ENCODE peak calls at places on chromosomes 6 and 20, in seven cellular contexts. C, U, S, R, N, Q and M are unnamed samples. For H3K4me1, the result is how much of the 10 kb centered on the place peaks cover.

GRCh38 chr6:134437376-134437775 is 119.5 kb upstream of the SGK1 start:
- DNase-seq in C (no peak), U (no peak), S (no peak), R (peak), N (no peak), Q (no peak), M (no peak)

GRCh38 chr6:169689247-169689646 is 12.6 kb downstream of the WDR27 start:
- DNase-seq in C (no peak), U (no peak), S (no peak), R (no peak), N (no peak), Q (no peak), M (no peak)

GRCh38 chr6:149922642-149923326 is at the start of gene RAET1G:
- DNase-seq in C (peak), U (peak), S (peak), R (peak), N (peak), Q (peak), M (peak)

GRCh38 chr20:10731190-10731955 is 57.6 kb upstream of the JAG1 start:
- DNase-seq in C (no peak), U (no peak), S (no peak), R (no peak), N (no peak), Q (no peak), M (no peak)

GRCh38 chr6:136628996-136629395 is 78.8 kb upstream of the MAP7 start:
- DNase-seq in C (no peak), U (no peak), S (no peak), R (no peak), N (no peak), Q (no peak), M (no peak)

GRCh38 chr6:2900221-2900807 is 2.8 kb downstream of the SERPINB9 start:
- DNase-seq in C (no peak), U (no peak), S (no peak), R (no peak), N (no peak), Q (no peak), M (no peak)

GRCh38 chr20:50029697-50030428 is 47.1 kb downstream of the SNAI1 start:
- DNase-seq in C (no peak), U (no peak), S (peak), R (peak), N (no peak), Q (peak), M (no peak)

GRCh38 chr6:50128420-50129005 is 78.8 kb upstream of the DEFB112 start:
- DNase-seq in C (no peak), U (no peak), S (no peak), R (no peak), N (no peak), Q (peak), M (no peak)

GRCh38 chr6:34573567-34574183 is 17.5 kb upstream of the SPDEF start:
- DNase-seq in C (no peak), U (no peak), S (no peak), R (peak), N (no peak), Q (no peak), M (no peak)

GRCh38 chr6:17431581-17431980 is 38.2 kb downstream of the CAP2 start:
- DNase-seq in C (no peak), U (no peak), S (no peak), R (no peak), N (no peak), Q (peak), M (no peak)

GRCh38 chr20:43761396-43762340 is 34.9 kb upstream of the GTSF1L start:
- DNase-seq in C (no peak), U (no peak), S (no peak), R (no peak), N (no peak), Q (no peak), M (no peak)

GRCh38 chr20:46118481-46119020 is 437 bp downstream of the CD40 start:
- DNase-seq in C (no peak), U (no peak), S (peak), R (peak), N (no peak), Q (no peak), M (peak)

GRCh38 chr20:53751394-53752368 is 158.0 kb upstream of the ZNF217 start:
- DNase-seq in C (no peak), U (peak), S (no peak), R (peak), N (no peak), Q (no peak), M (no peak)

GRCh38 chr20:53753880-53754459 is 160.3 kb upstream of the ZNF217 start:
- DNase-seq in C (no peak), U (no peak), S (no peak), R (no peak), N (no peak), Q (peak), M (no peak)

GRCh38 chr20:53750827-53751393 is 157.3 kb upstream of the ZNF217 start:
- DNase-seq in C (peak), U (no peak), S (peak), R (peak), N (no peak), Q (no peak), M (no peak)

GRCh38 chr20:53752583-53752970 is 158.9 kb upstream of the ZNF217 start:
- DNase-seq in C (no peak), U (peak), S (no peak), R (no peak), N (no peak), Q (no peak), M (no peak)

GRCh38 chr20:53752971-53753879 is 159.6 kb upstream of the ZNF217 start:
- DNase-seq in C (no peak), U (peak), S (no peak), R (no peak), N (no peak), Q (no peak), M (no peak)
- TF ChIP-seq POLR2AphosphoS5 in C (no peak), U (peak), S (no peak), R (no peak), N (peak), Q (no peak), M (no peak)

GRCh38 chr6:155980680-155981079 is 525.0 kb upstream of the NOX3 start:
- DNase-seq in C (no peak), U (no peak), S (no peak), R (no peak), N (no peak), Q (no peak), M (no peak)

GRCh38 chr6:155980014-155980413 is 524.4 kb upstream of the NOX3 start:
- DNase-seq in C (no peak), U (no peak), S (no peak), R (no peak), N (no peak), Q (no peak), M (no peak)

GRCh38 chr6:155985660-155986138 is 530.1 kb upstream of the NOX3 start:
- DNase-seq in C (no peak), U (no peak), S (no peak), R (no peak), N (no peak), Q (no peak), M (no peak)
- H3K4me1 ChIP-seq in C (under half), U (under half), S (under half), R (under half), N (under half), Q (under half), M (under half)

GRCh38 chr20:42530855-42531674 is 658.6 kb downstream of the PTPRT start:
- DNase-seq in C (no peak), U (peak), S (no peak), R (no peak), N (no peak), Q (peak), M (no peak)
- TF ChIP-seq CTCF in C (peak), U (peak), S (no peak), R (peak), N (no peak), Q (peak), M (peak)

GRCh38 chr6:31813463-31813849 is 1.6 kb downstream of the HSPA1L start:
- DNase-seq in C (no peak), U (no peak), S (no peak), R (no peak), N (no peak), Q (no peak), M (no peak)

GRCh38 chr6:31815025-31815838 is at the start of the genes HSPA1A and HSPA1L:
- DNase-seq in C (peak), U (peak), S (peak), R (peak), N (no peak), Q (peak), M (peak)

GRCh38 chr6:31820051-31820389 is 4.7 kb downstream of the HSPA1A start:
- DNase-seq in C (no peak), U (no peak), S (no peak), R (peak), N (no peak), Q (peak), M (no peak)

GRCh38 chr6:31811645-31812044 is 3.4 kb downstream of the HSPA1L start:
- DNase-seq in C (no peak), U (no peak), S (no peak), R (no peak), N (no peak), Q (no peak), M (no peak)

DNA sequence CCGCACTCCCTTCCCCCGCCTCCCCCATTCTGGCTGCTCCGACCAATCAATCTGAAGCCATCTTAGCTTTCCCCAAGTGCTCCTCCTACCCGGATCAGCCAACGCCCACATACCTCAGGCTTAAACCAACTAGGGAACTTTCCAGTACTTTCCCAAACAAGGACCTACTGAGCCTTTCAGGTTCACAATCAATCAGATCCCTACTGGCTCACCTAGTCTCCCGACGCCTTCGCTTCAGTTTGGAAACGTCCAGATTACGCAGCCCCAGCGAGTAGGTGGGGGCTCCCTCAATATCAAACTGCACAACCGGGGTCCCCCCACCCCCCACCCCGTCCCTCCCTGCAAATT is 432 bp downstream of the HSPA1L start:
- DNase-seq in C (peak), U (peak), S (peak), R (peak), N (peak), Q (peak), M (peak)
- TF ChIP-seq POLR2AphosphoS5 in C (peak), U (peak), S (peak), R (peak), N (peak), Q (peak), M (no peak)

GRCh38 chr6:37779902-37780628 is 39.5 kb upstream of the ZFAND3 start:
- DNase-seq in C (no peak), U (no peak), S (no peak), R (no peak), N (no peak), Q (no peak), M (no peak)
- H3K4me1 ChIP-seq in C (under half), U (under half), S (under half), R (under half), N (under half), Q (under half), M (under half)

DNA sequence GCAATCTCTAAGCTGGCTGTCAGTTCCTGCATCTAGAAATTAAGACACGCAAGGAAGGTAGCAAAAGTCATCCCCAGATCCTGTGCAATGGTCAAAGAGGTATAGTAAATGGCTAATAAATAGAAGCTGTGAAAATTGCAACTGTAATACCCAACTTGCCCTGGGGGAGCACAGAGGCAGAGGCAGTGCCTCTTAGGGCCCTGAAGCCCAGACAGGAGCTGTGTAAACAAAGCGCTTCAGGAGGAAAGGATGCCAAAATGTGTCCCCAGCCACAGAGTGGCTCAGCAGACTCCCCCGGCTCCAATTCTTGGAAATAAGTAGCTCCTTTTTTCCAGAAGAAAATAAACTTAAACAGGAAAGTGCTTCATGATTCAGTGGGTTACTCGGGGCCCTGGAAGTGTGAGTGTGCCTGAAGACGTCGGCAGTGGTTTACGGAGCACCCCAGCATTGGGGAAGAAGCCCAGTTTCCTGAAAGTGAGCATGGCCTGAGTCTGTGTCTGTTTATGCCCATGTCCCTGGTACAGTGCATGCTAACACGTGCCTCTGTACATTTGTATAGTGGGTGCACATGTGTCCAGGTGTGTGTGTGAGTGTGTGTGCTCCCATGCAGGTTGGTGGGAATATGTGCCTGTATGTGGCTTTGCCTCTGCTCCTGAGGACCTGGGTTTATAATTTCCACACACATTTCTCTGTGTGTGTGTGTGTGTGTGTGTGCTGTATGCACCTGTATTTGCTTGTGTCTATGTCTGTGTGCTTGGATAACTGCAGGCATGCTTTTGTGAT is 246.7 kb downstream of the MAFB start:
- DNase-seq in C (no peak), U (no peak), S (no peak), R (no peak), N (no peak), Q (no peak), M (no peak)
- TF ChIP-seq CTCF in C (no peak), U (no peak), S (no peak), R (no peak), N (no peak), Q (no peak), M (no peak)

DNA sequence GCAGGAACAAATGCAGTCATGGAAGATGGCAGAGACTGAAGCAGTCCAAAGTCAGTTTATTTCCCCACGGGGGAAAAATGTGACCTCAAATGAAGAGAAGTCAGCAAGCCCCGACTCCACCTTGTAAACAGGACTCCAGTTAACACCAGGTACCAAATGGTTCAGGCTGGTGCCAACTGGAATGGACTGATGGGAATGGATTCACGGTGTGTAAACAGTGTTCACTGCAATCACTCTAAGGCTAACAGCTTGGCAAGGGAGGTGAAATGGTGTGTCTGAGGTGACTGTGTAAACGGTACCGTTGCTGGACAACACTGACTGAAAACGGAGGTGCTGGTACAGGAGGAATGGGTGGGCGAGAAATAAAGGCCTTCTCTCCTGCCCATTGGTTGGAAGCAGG is 12.0 kb downstream of the PLAGL2 start:
- DNase-seq in C (no peak), U (no peak), S (no peak), R (no peak), N (no peak), Q (no peak), M (no peak)
- TF ChIP-seq POLR2AphosphoS5 in C (no peak), U (no peak), S (no peak), R (no peak), N (no peak), Q (peak), M (no peak)